ENCODE peak calls at places on chromosomes 2 and 18, in five cellular contexts. A, Y, P, E and R are unnamed samples.

GRCh38 chr2:138193416-138194213 is 229.3 kb downstream of the HNMT start:
- DNase-seq in Y (no peak), A (no peak), E (no peak), P (no peak), R (no peak)

GRCh38 chr2:172465417-172466334 is 38.3 kb downstream of the ITGA6 start:
- DNase-seq in Y (peak), E (peak), A (peak), P (peak), R (peak)

GRCh38 chr2:191941376-191941775 is 94.5 kb upstream of the CAVIN2 start:
- DNase-seq in A (no peak), Y (no peak), E (no peak), P (no peak), R (no peak)

GRCh38 chr2:207729465-207729998 is 18.1 kb downstream of the CCNYL1 start:
- DNase-seq in P (no peak), E (no peak), A (no peak), Y (no peak), R (no peak)

GRCh38 chr18:45690975-45691815 is 32.8 kb upstream of the SLC14A1 start:
- DNase-seq in A (peak), E (peak), Y (peak), P (no peak), R (peak)

GRCh38 chr2:53095664-53096063 is 671.9 kb upstream of the CHAC2 start:
- DNase-seq in A (no peak), E (no peak), Y (no peak), P (no peak), R (no peak)

GRCh38 chr2:29834624-29835023 is 86.8 kb downstream of the ALK start:
- DNase-seq in E (no peak), P (no peak), Y (no peak), A (no peak), R (no peak)

GRCh38 chr18:30039201-30039600 is 1003.3 kb downstream of the DSC3 start:
- DNase-seq in A (no peak), P (no peak), E (no peak), Y (no peak), R (no peak)

GRCh38 chr18:35127201-35127600 is 86.0 kb downstream of the MAPRE2 start:
- DNase-seq in P (no peak), E (no peak), Y (no peak), A (no peak), R (no peak)

GRCh38 chr2:197969391-197969893 is 165.0 kb downstream of the PLCL1 start:
- DNase-seq in E (no peak), P (no peak), A (no peak), Y (no peak), R (no peak)

GRCh38 chr2:231482806-231483391 is 18.6 kb upstream of the NCL start:
- DNase-seq in P (peak), A (peak), Y (peak), E (peak), R (peak)

GRCh38 chr2:233519787-233520611 is 46.6 kb downstream of the USP40 start:
- DNase-seq in E (no peak), Y (no peak), A (no peak), P (no peak), R (no peak)

GRCh38 chr2:59888015-59888414 is 665.4 kb downstream of the BCL11A start:
- DNase-seq in Y (peak), P (peak), A (peak), E (no peak), R (no peak)